ENCODE peak calls at places on chromosomes 6 and 20, in eight cellular contexts. R, F, G, K, L, P, Y and D are unnamed samples.

GRCh38 chr6:10505529-10505928 is 15.6 kb upstream of the GCNT2 start:
- DNase-seq in G (no peak), K (no peak), F (no peak), L (no peak), Y (no peak), P (peak), R (no peak), D (no peak)

GRCh38 chr6:6730831-6731230 is 142.3 kb downstream of the LY86 start:
- DNase-seq in R (no peak), G (peak), L (peak), F (peak), Y (no peak), K (no peak), P (no peak), D (no peak)

GRCh38 chr20:41380551-41381262 is 14.1 kb upstream of the EMILIN3 start:
- DNase-seq in K (no peak), Y (no peak), L (no peak), F (no peak), P (no peak), R (no peak), G (no peak), D (no peak)

GRCh38 chr6:107488875-107489635 is 862 bp upstream of the SOBP start:
- DNase-seq in G (peak), P (peak), R (no peak), F (peak), Y (no peak), L (no peak), K (no peak), D (peak)

GRCh38 chr6:139490482-139490881 is 116.0 kb upstream of the CITED2 start:
- DNase-seq in F (no peak), L (no peak), G (no peak), P (no peak), K (peak), R (peak), Y (no peak), D (no peak)

GRCh38 chr6:25153079-25153478 is 126.1 kb upstream of the CARMIL1 start:
- DNase-seq in R (no peak), Y (no peak), P (no peak), F (no peak), L (no peak), K (no peak), G (no peak), D (no peak)

GRCh38 chr20:37365760-37366638 is 20.1 kb downstream of the SRC start:
- DNase-seq in L (no peak), P (no peak), F (no peak), K (no peak), Y (no peak), R (no peak), G (no peak), D (no peak)

GRCh38 chr6:141354191-141354950 is 778.4 kb upstream of the GJE1 start:
- DNase-seq in L (no peak), R (no peak), G (no peak), K (no peak), F (no peak), P (no peak), Y (no peak), D (no peak)

GRCh38 chr20:49489688-49490087 is 7.2 kb upstream of the KCNB1 start:
- DNase-seq in K (no peak), F (no peak), Y (no peak), L (no peak), R (no peak), G (no peak), P (no peak), D (no peak)

GRCh38 chr6:147508073-147508870 is at the start of gene SAMD5:
- DNase-seq in L (peak), P (peak), K (peak), F (peak), G (peak), Y (peak), R (peak), D (peak)

GRCh38 chr6:99745651-99746050 is 139.0 kb downstream of the PRDM13 start:
- DNase-seq in L (peak), G (no peak), P (no peak), K (no peak), F (no peak), R (no peak), Y (no peak), D (no peak)

GRCh38 chr20:40506567-40506966 is 182.5 kb downstream of the MAFB start:
- DNase-seq in G (peak), R (peak), P (peak), F (peak), L (peak), K (peak), Y (peak), D (no peak)

GRCh38 chr6:90110971-90111370 is 185.7 kb downstream of the BACH2 start:
- DNase-seq in L (no peak), G (no peak), F (no peak), P (no peak), R (no peak), K (no peak), Y (no peak), D (no peak)

GRCh38 chr6:36340671-36341454 is 4.2 kb upstream of the BNIP5 start:
- DNase-seq in F (peak), Y (no peak), L (peak), R (peak), K (peak), G (peak), P (peak), D (peak)

GRCh38 chr6:100381111-100381510 is 83.6 kb downstream of the SIM1 start:
- DNase-seq in F (no peak), L (no peak), Y (no peak), K (no peak), G (no peak), R (no peak), P (no peak), D (no peak)

GRCh38 chr20:2520617-2521016 is 11.9 kb upstream of the ZNF343 start:
- DNase-seq in R (no peak), P (no peak), F (no peak), Y (no peak), K (no peak), L (no peak), G (no peak), D (no peak)

GRCh38 chr6:28124350-28124970 is at the start of gene ZSCAN16:
- DNase-seq in R (peak), P (peak), L (peak), Y (peak), F (peak), K (peak), G (peak), D (peak)

GRCh38 chr6:155216312-155217028 is 47.3 kb upstream of the CLDN20 start:
- DNase-seq in F (no peak), L (no peak), R (no peak), G (no peak), P (peak), Y (no peak), K (no peak), D (no peak)

GRCh38 chr20:37989601-37990001 is 43.7 kb downstream of the TTI1 start:
- DNase-seq in G (no peak), R (peak), K (peak), L (peak), Y (no peak), F (no peak), P (peak), D (no peak)

GRCh38 chr20:16072220-16072619 is 501.0 kb downstream of the KIF16B start:
- DNase-seq in L (no peak), K (no peak), Y (no peak), P (no peak), F (no peak), R (no peak), G (no peak), D (no peak)

GRCh38 chr20:33539129-33539528 is 49.2 kb downstream of the CBFA2T2 start:
- DNase-seq in K (no peak), P (no peak), R (no peak), L (peak), Y (no peak), G (no peak), F (no peak), D (no peak)

GRCh38 chr6:125002090-125002741 is 40.0 kb downstream of the RNF217 start:
- DNase-seq in P (peak), G (no peak), F (no peak), R (no peak), K (no peak), Y (no peak), L (no peak), D (no peak)

GRCh38 chr6:170295519-170296422 is 4.9 kb upstream of the DLL1 start:
- DNase-seq in P (peak), G (no peak), F (no peak), L (peak), K (peak), Y (no peak), R (no peak), D (no peak)

GRCh38 chr6:32815996-32816395 is 806 bp downstream of the HLA-DOB start:
- DNase-seq in F (no peak), G (no peak), R (no peak), Y (no peak), K (no peak), L (no peak), P (no peak), D (no peak)

GRCh38 chr20:40467014-40467413 is 222.0 kb downstream of the MAFB start:
- DNase-seq in Y (no peak), F (peak), P (no peak), K (no peak), L (no peak), R (no peak), G (peak), D (no peak)

GRCh38 chr6:10583509-10583908 is 62.4 kb downstream of the GCNT2 start:
- DNase-seq in G (no peak), R (no peak), K (no peak), F (no peak), L (no peak), Y (no peak), P (peak), D (no peak)

GRCh38 chr6:128827675-128828464 is 55.1 kb upstream of the LAMA2 start:
- DNase-seq in P (no peak), L (no peak), F (no peak), K (no peak), R (no peak), Y (no peak), G (no peak), D (no peak)

GRCh38 chr6:68025764-68026163 is 609.3 kb upstream of the ADGRB3 start:
- DNase-seq in F (no peak), Y (no peak), L (no peak), P (no peak), R (no peak), K (no peak), G (no peak), D (no peak)

GRCh38 chr20:51811040-51811351 is 8.7 kb upstream of the SALL4 start:
- DNase-seq in P (no peak), Y (peak), F (no peak), R (no peak), G (no peak), L (peak), K (no peak), D (no peak)

GRCh38 chr6:43226192-43226851 is 3.0 kb downstream of the DNPH1 start:
- DNase-seq in K (no peak), P (no peak), R (no peak), L (no peak), F (no peak), Y (peak), G (no peak), D (no peak)

GRCh38 chr6:161917645-161918044 is 643.8 kb upstream of the AGPAT4 start:
- DNase-seq in P (no peak), G (no peak), R (no peak), F (no peak), Y (no peak), K (no peak), L (peak), D (no peak)

GRCh38 chr6:52390361-52390727 is 28.4 kb downstream of the PAQR8 start:
- DNase-seq in L (peak), K (no peak), Y (no peak), P (no peak), R (no peak), F (no peak), G (no peak), D (no peak)

GRCh38 chr6:52394251-52394666 is 25.9 kb upstream of the EFHC1 start:
- DNase-seq in P (no peak), G (no peak), K (no peak), F (no peak), R (no peak), Y (no peak), L (no peak), D (no peak)

GRCh38 chr6:52393780-52394179 is 26.4 kb upstream of the EFHC1 start:
- DNase-seq in G (no peak), K (no peak), L (no peak), R (no peak), Y (no peak), F (no peak), P (no peak), D (no peak)

GRCh38 chr6:52391599-52391998 is 28.5 kb upstream of the EFHC1 start:
- DNase-seq in R (no peak), G (no peak), K (no peak), P (no peak), Y (no peak), F (no peak), L (no peak), D (no peak)

GRCh38 chr6:52392944-52393343 is 27.2 kb upstream of the EFHC1 start:
- DNase-seq in G (no peak), R (no peak), F (no peak), L (peak), Y (no peak), K (no peak), P (no peak), D (no peak)
- H3K27ac ChIP-seq in G (no peak), R (no peak), F (no peak), L (no peak), Y (no peak), K (no peak), P (no peak), D (no peak)

GRCh38 chr20:44450279-44450937 is 25.3 kb upstream of the TTPAL start:
- DNase-seq in F (no peak), K (no peak), Y (no peak), R (no peak), P (no peak), G (no peak), L (no peak), D (no peak)

GRCh38 chr20:44447827-44448419 is 27.8 kb upstream of the TTPAL start:
- DNase-seq in F (no peak), R (no peak), L (no peak), K (peak), Y (no peak), P (no peak), G (no peak), D (no peak)

GRCh38 chr20:44449864-44450263 is 25.8 kb upstream of the TTPAL start:
- DNase-seq in K (no peak), G (no peak), P (no peak), R (no peak), Y (no peak), L (no peak), F (no peak), D (no peak)

GRCh38 chr20:44450938-44451450 is 24.7 kb upstream of the TTPAL start:
- DNase-seq in G (no peak), L (no peak), Y (no peak), P (no peak), F (no peak), K (no peak), R (no peak), D (no peak)

GRCh38 chr20:44448753-44449546 is 26.7 kb upstream of the TTPAL start:
- DNase-seq in L (peak), P (peak), R (no peak), G (no peak), F (no peak), K (peak), Y (no peak), D (peak)
- TF ChIP-seq CTCF in L (peak), P (peak), R (no peak), G (no peak), F (no peak), K (peak), Y (peak), D (peak)

GRCh38 chr6:34723203-34723602 is 26.6 kb upstream of the ILRUN start:
- DNase-seq in G (no peak), Y (no peak), L (no peak), K (no peak), F (no peak), R (no peak), P (no peak), D (peak)
- H3K27ac ChIP-seq in G (no peak), Y (no peak), L (no peak), K (no peak), F (no peak), R (no peak), P (no peak), D (no peak)

DNA sequence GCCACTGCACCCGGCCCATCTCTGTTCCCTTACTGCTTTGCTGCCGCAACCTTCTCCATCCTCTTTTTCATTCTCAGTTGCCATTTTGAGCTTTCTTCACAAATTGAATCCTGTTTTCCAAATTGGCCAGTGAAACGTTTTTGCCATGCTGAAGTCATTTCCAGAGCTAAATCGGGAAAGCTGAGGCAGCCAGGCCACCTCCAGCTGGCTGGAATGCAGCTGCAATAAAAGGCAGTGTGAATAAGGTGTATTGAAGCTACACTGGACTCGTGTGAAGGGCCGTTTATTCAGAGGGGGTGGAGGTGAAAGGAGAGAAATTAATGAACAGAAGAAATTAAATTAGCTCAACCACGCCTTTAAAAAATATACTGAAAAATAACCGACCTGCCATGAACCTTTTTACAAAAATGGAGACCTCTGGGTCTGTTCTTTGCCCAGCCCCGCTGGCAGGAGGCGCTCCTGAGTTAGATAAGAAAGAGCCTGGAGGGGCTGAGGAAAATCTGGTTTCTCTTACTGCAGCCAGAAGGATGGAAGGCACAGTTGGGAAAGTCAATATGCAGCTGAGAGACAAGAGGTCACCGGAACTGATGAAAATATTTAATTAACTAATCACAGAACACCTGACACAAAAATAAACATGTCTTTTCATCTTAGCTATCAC is 283.9 kb downstream of the FOXC1 start:
- DNase-seq in R (no peak), P (peak), G (no peak), L (peak), F (no peak), Y (no peak), K (no peak), D (no peak)
- TF ChIP-seq CTCF in R (no peak), P (peak), G (peak), L (peak), F (no peak), Y (no peak), K (no peak), D (no peak)